ENCODE peak calls at places on chromosome 13, in six cellular contexts. One of them, this sample, is unnamed.

GRCh38 chr13:72290962-72291681 is 424.1 kb upstream of the DACH1 start:
- DNase-seq in fibroblast of mammary gland: peak; percentile 12
- DNase-seq in GM23338: peak; percentile 47
- DNase-seq in Peyer's patch: no peak
- DNase-seq in mammary epithelial cell: peak; percentile 83
- DNase-seq in IMR-90: no peak
- DNase-seq in this sample: peak; percentile 89

GRCh38 chr13:36475468-36475867 is 43.2 kb downstream of the CCNA1 start:
- DNase-seq in fibroblast of mammary gland: peak; percentile 28
- DNase-seq in GM23338: peak; percentile 75
- DNase-seq in Peyer's patch: no peak
- DNase-seq in mammary epithelial cell: peak; percentile 45
- DNase-seq in IMR-90: no peak
- DNase-seq in this sample: no peak

GRCh38 chr13:113052971-113053370 is 52.6 kb upstream of the F7 start:
- DNase-seq in fibroblast of mammary gland: no peak
- DNase-seq in GM23338: no peak
- DNase-seq in Peyer's patch: no peak
- DNase-seq in mammary epithelial cell: no peak
- DNase-seq in IMR-90: no peak
- DNase-seq in this sample: no peak

GRCh38 chr13:37869506-37869755 is 141 bp downstream of the TRPC4 start:
- DNase-seq in fibroblast of mammary gland: peak; percentile 14
- DNase-seq in GM23338: peak; percentile 70
- DNase-seq in Peyer's patch: no peak
- DNase-seq in mammary epithelial cell: no peak
- DNase-seq in IMR-90: no peak
- DNase-seq in this sample: no peak

GRCh38 chr13:80251403-80251802 is 89.5 kb downstream of the SPRY2 start:
- DNase-seq in fibroblast of mammary gland: peak; percentile 76
- DNase-seq in GM23338: peak; percentile 11
- DNase-seq in Peyer's patch: no peak
- DNase-seq in mammary epithelial cell: peak; percentile 25
- DNase-seq in IMR-90: peak; percentile 60
- DNase-seq in this sample: peak; percentile 32

GRCh38 chr13:114024603-114025431 is 50.9 kb upstream of the C13orf46 start:
- DNase-seq in fibroblast of mammary gland: no peak
- DNase-seq in GM23338: no peak
- DNase-seq in Peyer's patch: peak; percentile 75
- DNase-seq in mammary epithelial cell: no peak
- DNase-seq in IMR-90: no peak
- DNase-seq in this sample: no peak

GRCh38 chr13:23159205-23159586 is 21.6 kb upstream of the SGCG start:
- DNase-seq in fibroblast of mammary gland: peak; percentile 43
- DNase-seq in GM23338: peak; percentile 90
- DNase-seq in Peyer's patch: no peak
- DNase-seq in mammary epithelial cell: no peak
- DNase-seq in IMR-90: peak; percentile 13
- DNase-seq in this sample: no peak

GRCh38 chr13:48602296-48603040 is 51.3 kb upstream of the CYSLTR2 start:
- DNase-seq in fibroblast of mammary gland: no peak
- DNase-seq in GM23338: no peak
- DNase-seq in Peyer's patch: no peak
- DNase-seq in mammary epithelial cell: no peak
- DNase-seq in IMR-90: no peak
- DNase-seq in this sample: no peak

GRCh38 chr13:50990540-50991506 is 81.2 kb downstream of the RNASEH2B start:
- DNase-seq in fibroblast of mammary gland: peak; percentile 73
- DNase-seq in GM23338: peak; percentile 44
- DNase-seq in Peyer's patch: peak; percentile 58
- DNase-seq in mammary epithelial cell: no peak
- DNase-seq in IMR-90: peak; percentile 69
- DNase-seq in this sample: no peak

GRCh38 chr13:88895261-88895941 is 1224.2 kb downstream of the SLITRK5 start:
- DNase-seq in fibroblast of mammary gland: no peak
- DNase-seq in GM23338: no peak
- DNase-seq in Peyer's patch: no peak
- DNase-seq in mammary epithelial cell: no peak
- DNase-seq in IMR-90: no peak
- DNase-seq in this sample: no peak

GRCh38 chr13:25738342-25738771 is 313.5 kb downstream of the SHISA2 start:
- DNase-seq in fibroblast of mammary gland: no peak
- DNase-seq in GM23338: no peak
- DNase-seq in Peyer's patch: no peak
- DNase-seq in mammary epithelial cell: peak; percentile 21
- DNase-seq in IMR-90: no peak
- DNase-seq in this sample: no peak

GRCh38 chr13:31909889-31910551 is 121.6 kb upstream of the FRY start:
- DNase-seq in fibroblast of mammary gland: peak; percentile 77
- DNase-seq in GM23338: peak; percentile 82
- DNase-seq in Peyer's patch: peak; percentile 81
- DNase-seq in mammary epithelial cell: peak; percentile 37
- DNase-seq in IMR-90: peak; percentile 70
- DNase-seq in this sample: peak; percentile 7

GRCh38 chr13:49060698-49061387 is 85.1 kb downstream of the FNDC3A start:
- DNase-seq in fibroblast of mammary gland: peak; percentile 51
- DNase-seq in GM23338: no peak
- DNase-seq in Peyer's patch: no peak
- DNase-seq in mammary epithelial cell: peak; percentile 33
- DNase-seq in IMR-90: peak; percentile 20
- DNase-seq in this sample: no peak

GRCh38 chr13:50124536-50125305 is 109.5 kb downstream of the KCNRG start:
- DNase-seq in fibroblast of mammary gland: peak; percentile 38
- DNase-seq in GM23338: peak; percentile 73
- DNase-seq in Peyer's patch: peak; percentile 98
- DNase-seq in mammary epithelial cell: peak; percentile 52
- DNase-seq in IMR-90: peak; percentile 56
- DNase-seq in this sample: no peak

GRCh38 chr13:98419786-98420559 is 156.9 kb downstream of the STK24 start:
- DNase-seq in fibroblast of mammary gland: no peak
- DNase-seq in GM23338: no peak
- DNase-seq in Peyer's patch: no peak
- DNase-seq in mammary epithelial cell: no peak
- DNase-seq in IMR-90: no peak
- DNase-seq in this sample: no peak

GRCh38 chr13:48585456-48585840 is 52.6 kb upstream of the RCBTB2 start:
- DNase-seq in fibroblast of mammary gland: peak; percentile 39
- DNase-seq in GM23338: peak; percentile 13
- DNase-seq in Peyer's patch: no peak
- DNase-seq in mammary epithelial cell: peak; percentile 95
- DNase-seq in IMR-90: no peak
- DNase-seq in this sample: no peak

GRCh38 chr13:50123002-50123401 is 107.8 kb downstream of the KCNRG start:
- DNase-seq in fibroblast of mammary gland: no peak
- DNase-seq in GM23338: no peak
- DNase-seq in Peyer's patch: no peak
- DNase-seq in mammary epithelial cell: no peak
- DNase-seq in IMR-90: no peak
- DNase-seq in this sample: no peak

GRCh38 chr13:112131740-112132113 is 64.8 kb downstream of the SOX1 start:
- DNase-seq in fibroblast of mammary gland: no peak
- DNase-seq in GM23338: no peak
- DNase-seq in Peyer's patch: no peak
- DNase-seq in mammary epithelial cell: no peak
- DNase-seq in IMR-90: no peak
- DNase-seq in this sample: no peak

GRCh38 chr13:109105899-109106298 is 476.5 kb downstream of the MYO16 start:
- DNase-seq in fibroblast of mammary gland: peak; percentile 38
- DNase-seq in GM23338: no peak
- DNase-seq in Peyer's patch: no peak
- DNase-seq in mammary epithelial cell: no peak
- DNase-seq in IMR-90: peak; percentile 52
- DNase-seq in this sample: no peak

GRCh38 chr13:73849292-73849691 is 284.9 kb downstream of the KLF12 start:
- DNase-seq in fibroblast of mammary gland: peak; percentile 58
- DNase-seq in GM23338: peak; percentile 86
- DNase-seq in Peyer's patch: no peak
- DNase-seq in mammary epithelial cell: no peak
- DNase-seq in IMR-90: peak; percentile 52
- DNase-seq in this sample: peak; percentile 18

GRCh38 chr13:50526771-50527567 is 316.5 kb downstream of the DLEU7 start:
- DNase-seq in fibroblast of mammary gland: no peak
- DNase-seq in GM23338: no peak
- DNase-seq in Peyer's patch: no peak
- DNase-seq in mammary epithelial cell: no peak
- DNase-seq in IMR-90: no peak
- DNase-seq in this sample: no peak

GRCh38 chr13:113273856-113274590 is 23.0 kb upstream of the LAMP1 start:
- DNase-seq in fibroblast of mammary gland: peak; percentile 81
- DNase-seq in GM23338: no peak
- DNase-seq in Peyer's patch: no peak
- DNase-seq in mammary epithelial cell: peak; percentile 72
- DNase-seq in IMR-90: peak; percentile 87
- DNase-seq in this sample: peak; percentile 89

GRCh38 chr13:64278493-64278892 is 2862.8 kb upstream of the PCDH20 start:
- DNase-seq in fibroblast of mammary gland: peak; percentile 38
- DNase-seq in GM23338: no peak
- DNase-seq in Peyer's patch: no peak
- DNase-seq in mammary epithelial cell: no peak
- DNase-seq in IMR-90: peak; percentile 78
- DNase-seq in this sample: no peak

GRCh38 chr13:110825516-110825915 is 89.4 kb downstream of the ANKRD10 start:
- DNase-seq in fibroblast of mammary gland: no peak
- DNase-seq in GM23338: no peak
- DNase-seq in Peyer's patch: no peak
- DNase-seq in mammary epithelial cell: no peak
- DNase-seq in IMR-90: no peak
- DNase-seq in this sample: no peak

GRCh38 chr13:57632276-57633140 is 964 bp downstream of the PCDH17 start:
- DNase-seq in fibroblast of mammary gland: no peak
- DNase-seq in GM23338: peak; percentile 65
- DNase-seq in Peyer's patch: no peak
- DNase-seq in mammary epithelial cell: no peak
- DNase-seq in IMR-90: no peak
- DNase-seq in this sample: no peak
- TF ChIP-seq CTCF in fibroblast of mammary gland: no peak
- TF ChIP-seq CTCF in GM23338: no peak
- TF ChIP-seq CTCF in Peyer's patch: no peak
- TF ChIP-seq CTCF in mammary epithelial cell: no peak
- TF ChIP-seq CTCF in IMR-90: no peak
- TF ChIP-seq CTCF in this sample: no peak

DNA sequence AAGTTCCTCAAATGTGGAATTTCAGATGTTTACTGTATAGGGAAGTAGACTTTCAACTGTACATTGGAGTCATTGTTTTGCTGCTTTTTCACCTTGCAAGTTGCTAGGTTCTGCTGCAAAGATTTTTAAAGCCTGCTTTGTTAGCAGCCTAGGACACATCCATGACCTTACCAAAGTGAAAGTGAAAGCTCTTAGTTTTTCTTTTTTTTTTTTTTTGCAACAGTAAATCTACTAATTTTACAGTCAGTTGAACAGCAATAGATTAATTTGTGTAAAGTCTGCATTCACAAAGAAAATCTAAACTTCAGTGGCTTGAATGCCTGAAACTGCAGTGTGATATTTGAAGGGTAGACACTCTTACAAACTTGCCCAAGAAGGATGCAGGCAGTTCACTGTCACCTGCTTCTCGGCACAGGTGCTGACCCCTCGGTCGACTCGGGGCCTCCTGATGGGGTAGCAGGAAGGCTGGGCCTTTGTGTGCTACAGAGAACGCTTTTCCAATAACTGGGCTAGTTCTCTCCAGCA is 5.0 kb upstream of the MTIF3 start:
- DNase-seq in fibroblast of mammary gland: no peak
- DNase-seq in GM23338: peak; percentile 45
- DNase-seq in Peyer's patch: no peak
- DNase-seq in mammary epithelial cell: no peak
- DNase-seq in IMR-90: no peak
- DNase-seq in this sample: no peak
- H3K4me3 ChIP-seq in fibroblast of mammary gland: no peak overlapping the region
- H3K4me3 ChIP-seq in GM23338: no peak overlapping the region
- H3K4me3 ChIP-seq in Peyer's patch: peak overlapping the region; percentile 34
- H3K4me3 ChIP-seq in mammary epithelial cell: no peak overlapping the region
- H3K4me3 ChIP-seq in IMR-90: peak overlapping the region; percentile 40
- H3K4me3 ChIP-seq in this sample: peak overlapping the region; percentile 41

DNA sequence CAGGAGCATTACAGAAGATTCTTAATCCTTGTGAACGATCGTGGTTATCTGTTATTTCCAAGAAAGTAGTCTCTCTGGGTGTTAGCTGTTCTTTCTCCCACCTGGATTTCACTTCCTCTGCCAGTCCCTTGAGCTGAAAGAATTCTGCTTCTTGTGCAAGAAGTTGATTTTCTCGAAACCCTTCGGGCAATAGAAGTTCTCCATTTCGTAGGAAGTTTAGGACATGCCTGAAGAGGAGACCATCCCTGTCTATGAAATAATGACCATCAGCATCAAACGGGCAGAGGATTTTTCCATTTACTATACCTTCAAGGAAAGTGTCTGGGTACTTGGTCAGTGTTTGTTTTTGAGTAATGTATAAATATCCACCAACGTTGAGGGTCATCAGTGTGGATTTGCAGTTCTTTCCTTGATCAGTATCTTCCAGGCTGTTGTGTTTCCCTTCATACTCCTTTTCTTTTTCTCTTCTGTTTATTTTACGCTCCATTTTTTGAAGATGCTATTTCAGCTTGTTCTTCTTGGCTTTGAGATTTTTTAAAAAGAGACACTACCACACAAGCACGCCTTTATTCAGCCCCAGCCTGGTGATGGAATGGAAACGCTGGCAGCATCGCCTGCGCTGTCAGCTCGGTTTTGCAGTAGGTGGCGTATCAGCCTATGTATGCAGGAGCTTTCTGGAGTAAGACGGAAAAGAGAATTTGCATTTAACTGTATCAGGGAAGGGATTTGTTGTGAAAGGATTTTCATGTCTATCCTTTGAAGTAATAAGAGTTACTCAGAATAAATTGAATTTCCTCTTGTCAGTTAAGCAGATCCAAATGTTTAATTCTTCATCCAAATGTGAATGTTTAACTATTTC is 6.5 kb downstream of the KCTD4 start:
- DNase-seq in fibroblast of mammary gland: peak; percentile 71
- DNase-seq in GM23338: peak; percentile 61
- DNase-seq in Peyer's patch: no peak
- DNase-seq in mammary epithelial cell: peak; percentile 69
- DNase-seq in IMR-90: peak; percentile 34
- DNase-seq in this sample: peak; percentile 79
- TF ChIP-seq CTCF in fibroblast of mammary gland: peak; percentile 72
- TF ChIP-seq CTCF in GM23338: peak; percentile 67
- TF ChIP-seq CTCF in Peyer's patch: peak; percentile 25
- TF ChIP-seq CTCF in mammary epithelial cell: peak; percentile 88
- TF ChIP-seq CTCF in IMR-90: peak; percentile 33
- TF ChIP-seq CTCF in this sample: peak; percentile 72

GRCh38 chr13:27161423-27161822 is 10.2 kb downstream of the USP12 start:
- DNase-seq in fibroblast of mammary gland: no peak
- DNase-seq in GM23338: no peak
- DNase-seq in Peyer's patch: no peak
- DNase-seq in mammary epithelial cell: no peak
- DNase-seq in IMR-90: no peak
- DNase-seq in this sample: no peak

GRCh38 chr13:27159806-27160563 is 11.6 kb downstream of the USP12 start:
- DNase-seq in fibroblast of mammary gland: no peak
- DNase-seq in GM23338: no peak
- DNase-seq in Peyer's patch: no peak
- DNase-seq in mammary epithelial cell: no peak
- DNase-seq in IMR-90: no peak
- DNase-seq in this sample: no peak

GRCh38 chr13:27158335-27158734 is 13.3 kb downstream of the USP12 start:
- DNase-seq in fibroblast of mammary gland: no peak
- DNase-seq in GM23338: no peak
- DNase-seq in Peyer's patch: no peak
- DNase-seq in mammary epithelial cell: no peak
- DNase-seq in IMR-90: no peak
- DNase-seq in this sample: no peak

GRCh38 chr13:27160657-27161174 is 10.9 kb downstream of the USP12 start:
- DNase-seq in fibroblast of mammary gland: no peak
- DNase-seq in GM23338: no peak
- DNase-seq in Peyer's patch: no peak
- DNase-seq in mammary epithelial cell: no peak
- DNase-seq in IMR-90: no peak
- DNase-seq in this sample: no peak

GRCh38 chr13:27161980-27162379 is 9.6 kb downstream of the USP12 start:
- DNase-seq in fibroblast of mammary gland: peak; percentile 27
- DNase-seq in GM23338: no peak
- DNase-seq in Peyer's patch: no peak
- DNase-seq in mammary epithelial cell: no peak
- DNase-seq in IMR-90: peak; percentile 35
- DNase-seq in this sample: no peak
- H3K4me3 ChIP-seq in fibroblast of mammary gland: no peak overlapping the region
- H3K4me3 ChIP-seq in GM23338: no peak overlapping the region
- H3K4me3 ChIP-seq in Peyer's patch: no peak overlapping the region
- H3K4me3 ChIP-seq in mammary epithelial cell: no peak overlapping the region
- H3K4me3 ChIP-seq in IMR-90: no peak overlapping the region
- H3K4me3 ChIP-seq in this sample: no peak overlapping the region